ENCODE peak calls at places on chromosome 20, in four cellular contexts. A is sigmoid colon, W is fibroblast of the aortic adventitia, J is pancreas. E is an unnamed sample.

GRCh38 chr20:63957690-63958441 is 1.6 kb upstream of the UCKL1 start:
- DNase-seq in W (no peak), J (no peak), A (no peak), E (no peak)

GRCh38 chr20:4814696-4815252 is 93.1 kb downstream of the PRND start:
- DNase-seq in W (no peak), A (no peak), J (peak), E (no peak)

GRCh38 chr20:59835448-59836395 is 97.7 kb downstream of the SYCP2 start:
- DNase-seq in A (peak), J (no peak), W (peak), E (no peak)

GRCh38 chr20:50713677-50714101 is 17.7 kb upstream of the PARD6B start:
- DNase-seq in A (peak), J (peak), W (peak), E (no peak)

GRCh38 chr20:50552979-50553378 is 42.8 kb downstream of the PTPN1 start:
- DNase-seq in A (no peak), J (no peak), W (no peak), E (no peak)

GRCh38 chr20:6780414-6780813 is 12.9 kb downstream of the BMP2 start:
- DNase-seq in J (no peak), A (no peak), W (no peak), E (no peak)

GRCh38 chr20:41865938-41866337 is 247.8 kb upstream of the CHD6 start:
- DNase-seq in J (no peak), W (no peak), A (no peak), E (no peak)

GRCh38 chr20:50333131-50333530 is 142.5 kb downstream of the CEBPB start:
- DNase-seq in W (no peak), A (peak), J (no peak), E (no peak)

GRCh38 chr20:38810926-38811325 is 5.4 kb downstream of the PPP1R16B start:
- DNase-seq in J (no peak), W (no peak), A (no peak), E (no peak)

GRCh38 chr20:5686381-5687105 is 63.7 kb upstream of the SHLD1 start:
- DNase-seq in W (no peak), A (no peak), J (no peak), E (no peak)

GRCh38 chr20:34058831-34059230 is 53.2 kb downstream of the EIF2S2 start:
- DNase-seq in W (no peak), A (no peak), J (no peak), E (no peak)

GRCh38 chr20:41989039-41989679 is 371.0 kb upstream of the CHD6 start:
- DNase-seq in W (no peak), J (no peak), A (no peak), E (no peak)

GRCh38 chr20:39089029-39089428 is 126.9 kb downstream of the DHX35 start:
- DNase-seq in A (no peak), W (no peak), J (no peak), E (no peak)

GRCh38 chr20:17895641-17896246 is 72.8 kb downstream of the SNX5 start:
- DNase-seq in A (peak), J (no peak), W (peak), E (no peak)

GRCh38 chr20:2822073-2822472 is 5.9 kb downstream of the TMEM239 start:
- DNase-seq in W (peak), A (no peak), J (no peak), E (no peak)

GRCh38 chr20:47801759-47802158 is 16.5 kb upstream of the SULF2 start:
- DNase-seq in J (no peak), A (no peak), W (no peak), E (no peak)

GRCh38 chr20:39853664-39854063 is 835.4 kb downstream of the MAFB start:
- DNase-seq in A (no peak), W (peak), J (no peak), E (no peak)

GRCh38 chr20:24350923-24351368 is 118.5 kb upstream of the SYNDIG1 start:
- DNase-seq in A (no peak), J (no peak), W (peak), E (no peak)

GRCh38 chr20:3406481-3407425 is 716 bp downstream of the DNAAF9 start:
- DNase-seq in A (peak), J (no peak), W (peak), E (peak)

GRCh38 chr20:11502051-11502450 is 415.6 kb upstream of the BTBD3 start:
- DNase-seq in A (no peak), W (peak), J (no peak), E (no peak)

GRCh38 chr20:37436527-37436926 is 84.5 kb upstream of the NNAT start:
- DNase-seq in A (no peak), J (no peak), W (no peak), E (no peak)

GRCh38 chr20:22810626-22811559 is 224.2 kb upstream of the SSTR4 start:
- DNase-seq in A (no peak), J (no peak), W (no peak), E (no peak)

GRCh38 chr20:41150664-41151063 is 13.3 kb downstream of the PLCG1 start:
- DNase-seq in A (no peak), J (no peak), W (no peak), E (no peak)

GRCh38 chr20:59783020-59784010 is 150.1 kb downstream of the SYCP2 start:
- DNase-seq in W (peak), J (peak), A (no peak), E (no peak)

GRCh38 chr20:51661609-51662178 is 106.5 kb downstream of the ATP9A start:
- DNase-seq in J (no peak), W (peak), A (no peak), E (no peak)

GRCh38 chr20:32453467-32454163 is 95.5 kb downstream of the ASXL1 start:
- DNase-seq in W (no peak), J (peak), A (peak), E (no peak)

GRCh38 chr20:33667245-33668086 is 723 bp downstream of the ACTL10 start:
- DNase-seq in W (peak), J (peak), A (peak), E (peak)

GRCh38 chr20:32327087-32327681 is 30.9 kb upstream of the ASXL1 start:
- DNase-seq in J (no peak), W (peak), A (no peak), E (no peak)

GRCh38 chr20:38203337-38204003 is 38.4 kb upstream of the TGM2 start:
- DNase-seq in J (peak), W (no peak), A (peak), E (no peak)

GRCh38 chr20:50569864-50570836 is 60.0 kb downstream of the PTPN1 start:
- DNase-seq in W (peak), J (no peak), A (no peak), E (peak)

GRCh38 chr20:32820000-32820697 is 395 bp downstream of the MAPRE1 start:
- DNase-seq in A (no peak), J (peak), W (peak), E (peak)

GRCh38 chr20:61951695-61952533 is 113.8 kb downstream of the TAF4 start:
- DNase-seq in J (no peak), A (peak), W (no peak), E (peak)

GRCh38 chr20:63060057-63060991 is 53.6 kb upstream of the BHLHE23 start:
- DNase-seq in J (peak), W (no peak), A (peak), E (no peak)

GRCh38 chr20:39112196-39112743 is 150.1 kb downstream of the DHX35 start:
- DNase-seq in A (no peak), W (peak), J (peak), E (peak)

GRCh38 chr20:60168963-60169362 is 210.7 kb downstream of the CDH26 start:
- DNase-seq in A (no peak), J (no peak), W (no peak), E (no peak)

GRCh38 chr20:9467995-9468394 is 46.4 kb upstream of the LAMP5 start:
- DNase-seq in W (no peak), J (no peak), A (no peak), E (no peak)

GRCh38 chr20:54199721-54200176 is 8.1 kb upstream of the PFDN4 start:
- DNase-seq in A (peak), W (peak), J (peak), E (peak)

GRCh38 chr20:31831771-31832306 is 12.7 kb downstream of the MYLK2 start:
- DNase-seq in A (no peak), W (no peak), J (no peak), E (no peak)

GRCh38 chr20:62795023-62795761 is 1.1 kb upstream of the MRGBP start:
- DNase-seq in W (peak), A (no peak), J (peak), E (no peak)

GRCh38 chr20:13995841-13996240 is 525 bp downstream of the MACROD2 start:
- DNase-seq in A (peak), W (no peak), J (peak), E (peak)

GRCh38 chr20:48983423-48984400 is 62.2 kb downstream of the ARFGEF2 start:
- DNase-seq in J (no peak), A (no peak), W (peak), E (peak)
- TF ChIP-seq CTCF in J (no peak), A (no peak), W (no peak), E (no peak)

DNA sequence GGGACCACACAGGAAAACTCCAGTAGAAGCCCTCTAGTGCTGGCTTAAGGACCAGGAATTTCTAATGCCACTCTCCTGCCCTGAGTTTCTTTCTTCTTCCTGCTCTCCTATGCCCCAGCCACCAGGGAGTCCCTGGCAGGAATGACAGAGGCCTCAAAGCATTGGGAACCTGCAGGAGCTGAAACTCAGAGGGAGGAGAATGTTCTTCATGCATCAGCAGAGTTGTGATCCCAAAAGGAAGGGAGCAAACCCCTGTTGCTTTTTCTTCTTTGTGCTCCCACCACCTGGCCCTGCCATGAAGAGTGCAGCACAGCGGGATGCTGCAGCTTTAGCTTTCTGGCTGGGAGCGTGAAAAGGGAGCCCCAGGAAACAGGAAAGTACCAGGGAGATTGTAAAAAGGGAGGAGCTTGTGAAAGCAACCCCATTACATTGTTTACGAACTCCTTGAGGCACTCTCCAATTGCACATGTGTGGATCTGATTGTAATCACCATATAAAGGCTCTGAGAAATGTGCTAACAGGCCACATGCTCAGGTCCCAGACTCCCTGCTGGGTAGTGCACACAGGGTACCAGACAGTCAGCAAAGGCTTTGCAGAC is 34.7 kb upstream of the FKBP1A start:
- DNase-seq in W (no peak), J (no peak), A (no peak), E (no peak)
- TF ChIP-seq CTCF in W (no peak), J (no peak), A (no peak), E (no peak)

DNA sequence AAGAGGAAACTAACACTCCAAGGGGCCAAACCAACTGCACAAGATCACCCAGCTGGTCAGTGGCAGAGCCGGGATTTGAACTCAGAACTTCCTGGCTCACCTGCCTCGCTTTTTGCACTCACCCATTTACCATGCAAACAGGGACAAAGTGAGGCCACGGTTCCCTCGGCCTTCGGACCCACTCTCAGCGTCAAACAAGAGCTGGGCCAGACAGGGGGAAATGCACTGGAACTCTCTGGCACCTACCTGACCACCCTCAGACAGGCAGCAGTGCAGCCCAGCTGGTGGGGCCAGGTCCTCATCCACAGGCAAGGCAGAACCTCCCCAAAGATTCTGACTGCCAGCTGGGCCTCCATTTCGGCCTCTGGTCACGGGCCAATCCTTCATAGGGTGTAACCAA is 93.7 kb upstream of the SRSF6 start:
- DNase-seq in A (no peak), W (no peak), J (no peak), E (no peak)
- TF ChIP-seq CTCF in A (no peak), W (no peak), J (no peak), E (no peak)

GRCh38 chr20:46757754-46758678 is 48.6 kb downstream of the SLC2A10 start:
- DNase-seq in A (no peak), J (peak), W (peak), E (no peak)

GRCh38 chr20:46758929-46759669 is 49.6 kb downstream of the SLC2A10 start:
- DNase-seq in W (no peak), J (no peak), A (no peak), E (no peak)

GRCh38 chr20:46764068-46764467 is 54.6 kb downstream of the SLC2A10 start:
- DNase-seq in J (no peak), W (no peak), A (no peak), E (no peak)

GRCh38 chr20:46765506-46765905 is 56.1 kb downstream of the SLC2A10 start:
- DNase-seq in W (no peak), J (no peak), A (no peak), E (no peak)

DNA sequence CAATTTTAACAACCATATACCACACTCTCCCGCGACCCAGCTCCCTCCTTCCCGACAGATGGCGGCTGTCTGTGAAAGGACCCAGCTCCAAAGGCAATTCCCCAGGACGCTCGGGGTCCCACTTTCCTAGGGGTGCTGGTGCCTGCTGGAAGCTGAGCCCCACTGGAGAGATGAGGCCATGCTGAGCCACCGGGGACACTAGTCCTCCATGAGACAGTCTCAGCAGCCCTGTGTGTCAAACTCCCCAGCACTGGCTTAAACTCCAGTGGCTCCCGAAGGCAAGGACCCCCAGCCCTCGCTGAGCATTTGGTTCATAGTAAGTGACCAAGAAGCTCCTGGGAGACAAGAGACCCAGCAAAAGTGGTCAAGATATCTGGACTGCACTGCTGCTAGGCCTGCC is 52.1 kb downstream of the SLC2A10 start:
- DNase-seq in J (no peak), A (no peak), W (no peak), E (no peak)
- TF ChIP-seq CTCF in J (no peak), A (no peak), W (no peak), E (no peak)

DNA sequence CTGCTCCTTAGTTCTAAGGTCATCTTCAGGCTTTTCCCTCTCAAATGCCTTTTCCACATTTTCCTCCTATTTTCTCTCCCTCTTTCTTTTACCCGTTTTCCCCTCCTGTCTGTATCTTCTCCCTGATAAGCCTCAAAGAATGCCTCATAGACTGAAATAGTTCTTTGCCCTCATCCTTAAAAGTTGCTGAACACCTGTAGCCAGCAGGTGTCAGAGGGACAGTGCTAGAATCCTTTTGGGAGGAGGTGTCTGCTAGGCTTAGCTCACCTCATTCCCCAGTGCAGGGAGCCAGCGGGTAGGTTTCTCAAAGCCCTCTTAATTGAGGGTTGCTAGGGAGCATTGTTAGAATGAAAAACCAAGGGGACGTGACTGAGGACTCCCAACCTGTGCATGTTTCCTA is 204.0 kb downstream of the TSHZ2 start:
- DNase-seq in W (no peak), A (no peak), J (no peak), E (no peak)
- TF ChIP-seq CTCF in W (no peak), A (no peak), J (no peak), E (no peak)

DNA sequence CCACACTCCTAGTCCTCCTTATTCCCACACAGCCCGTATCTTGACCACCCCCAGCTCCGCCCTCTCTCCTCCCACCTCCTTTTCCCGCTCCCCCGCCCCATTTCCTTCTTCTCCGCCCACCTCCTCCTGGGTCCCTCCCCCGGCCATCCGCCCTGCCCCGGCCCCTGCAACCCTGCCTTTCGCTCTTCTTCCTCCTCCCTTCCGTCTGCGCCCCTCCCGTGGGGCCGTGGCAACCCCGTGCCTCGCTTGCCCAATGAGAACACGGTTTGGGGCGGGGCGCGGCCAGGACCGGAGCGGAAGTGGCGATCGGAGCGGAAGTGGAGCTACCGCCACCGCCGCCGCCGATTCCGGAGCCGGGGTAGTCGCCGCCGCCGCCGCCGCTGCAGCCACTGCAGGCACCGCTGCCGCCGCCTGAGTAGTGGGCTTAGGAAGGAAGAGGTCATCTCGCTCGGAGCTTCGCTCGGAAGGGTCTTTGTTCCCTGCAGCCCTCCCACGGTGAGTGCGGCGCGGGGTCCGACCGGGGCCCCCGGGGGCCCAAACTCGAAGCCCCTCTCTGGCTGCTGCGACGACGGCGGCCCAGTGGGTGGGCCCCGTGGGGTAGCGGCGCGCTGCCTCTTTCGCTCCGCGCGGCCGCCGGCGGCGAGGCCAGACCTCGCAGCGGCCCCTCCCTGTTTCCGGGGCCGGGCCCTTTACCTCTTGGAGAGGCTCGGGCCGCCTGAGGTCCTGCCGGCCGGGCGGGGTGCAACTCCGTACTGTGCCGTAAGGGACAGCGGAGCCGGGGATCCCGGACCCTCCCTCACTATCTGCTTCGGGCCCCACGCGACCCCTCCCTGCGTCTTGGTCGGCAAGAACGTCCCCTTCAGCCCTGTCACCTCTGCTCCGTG is at the start of gene YWHAB:
- DNase-seq in A (peak), J (peak), W (peak), E (peak)
- TF ChIP-seq CTCF in A (no peak), J (no peak), W (peak), E (no peak)

GRCh38 chr20:21067255-21067654 is 38.9 kb downstream of the LINC00237 start:
- DNase-seq in J (no peak), W (no peak), A (no peak), E (no peak)
- TF ChIP-seq CTCF in J (no peak), W (no peak), A (no peak), E (no peak)

GRCh38 chr20:20666359-20666758 is 46.1 kb downstream of the RALGAPA2 start:
- DNase-seq in A (no peak), W (no peak), J (no peak), E (no peak)
- TF ChIP-seq CTCF in A (no peak), W (no peak), J (no peak), E (no peak)

E was measured in gastrocnemius medialis.